ENCODE peak calls at places on chromosomes 3 and 15, in nine cellular contexts. One of them, this sample, is unnamed.

GRCh38 chr3:25420885-25421284 is 7.2 kb upstream of the RARB start:
- DNase-seq in suprapubic skin: no peak
- DNase-seq in prostate gland: no peak
- DNase-seq in uterus: no peak
- DNase-seq in Peyer's patch: no peak
- DNase-seq in heart left ventricle: no peak
- DNase-seq in HCT116: no peak
- DNase-seq in ovary: no peak
- DNase-seq in IMR-90: no peak
- DNase-seq in this sample: no peak

GRCh38 chr3:17424137-17424536 is 318.3 kb downstream of the TBC1D5 start:
- DNase-seq in suprapubic skin: no peak
- DNase-seq in prostate gland: no peak
- DNase-seq in uterus: no peak
- DNase-seq in Peyer's patch: no peak
- DNase-seq in heart left ventricle: peak
- DNase-seq in HCT116: no peak
- DNase-seq in ovary: no peak
- DNase-seq in IMR-90: peak
- DNase-seq in this sample: no peak

GRCh38 chr15:55942332-55942731 is 51.1 kb downstream of the NEDD4 start:
- DNase-seq in suprapubic skin: no peak
- DNase-seq in prostate gland: no peak
- DNase-seq in uterus: no peak
- DNase-seq in Peyer's patch: no peak
- DNase-seq in heart left ventricle: no peak
- DNase-seq in HCT116: no peak
- DNase-seq in ovary: no peak
- DNase-seq in IMR-90: no peak
- DNase-seq in this sample: no peak

GRCh38 chr3:101998256-101998926 is 149.1 kb downstream of the NFKBIZ start:
- DNase-seq in suprapubic skin: no peak
- DNase-seq in prostate gland: no peak
- DNase-seq in uterus: no peak
- DNase-seq in Peyer's patch: no peak
- DNase-seq in heart left ventricle: no peak
- DNase-seq in HCT116: no peak
- DNase-seq in ovary: no peak
- DNase-seq in IMR-90: no peak
- DNase-seq in this sample: no peak

GRCh38 chr15:81133782-81134461 is at the start of gene CFAP161:
- DNase-seq in suprapubic skin: peak
- DNase-seq in prostate gland: peak
- DNase-seq in uterus: peak
- DNase-seq in Peyer's patch: no peak
- DNase-seq in heart left ventricle: peak
- DNase-seq in HCT116: peak
- DNase-seq in ovary: peak
- DNase-seq in IMR-90: peak
- DNase-seq in this sample: peak

GRCh38 chr3:31699309-31699953 is 166.7 kb downstream of the STT3B start:
- DNase-seq in suprapubic skin: no peak
- DNase-seq in prostate gland: no peak
- DNase-seq in uterus: no peak
- DNase-seq in Peyer's patch: no peak
- DNase-seq in heart left ventricle: no peak
- DNase-seq in HCT116: no peak
- DNase-seq in ovary: no peak
- DNase-seq in IMR-90: no peak
- DNase-seq in this sample: no peak

GRCh38 chr3:132222868-132223538 is 94.2 kb upstream of the ACP3 start:
- DNase-seq in suprapubic skin: no peak
- DNase-seq in prostate gland: no peak
- DNase-seq in uterus: no peak
- DNase-seq in Peyer's patch: no peak
- DNase-seq in heart left ventricle: no peak
- DNase-seq in HCT116: no peak
- DNase-seq in ovary: no peak
- DNase-seq in IMR-90: no peak
- DNase-seq in this sample: no peak

GRCh38 chr15:98420837-98421236 is 227.5 kb upstream of the IGF1R start:
- DNase-seq in suprapubic skin: no peak
- DNase-seq in prostate gland: no peak
- DNase-seq in uterus: peak
- DNase-seq in Peyer's patch: no peak
- DNase-seq in heart left ventricle: no peak
- DNase-seq in HCT116: no peak
- DNase-seq in ovary: no peak
- DNase-seq in IMR-90: no peak
- DNase-seq in this sample: no peak

GRCh38 chr15:79290642-79291275 is 8.2 kb downstream of the ANKRD34C start:
- DNase-seq in suprapubic skin: no peak
- DNase-seq in prostate gland: no peak
- DNase-seq in uterus: no peak
- DNase-seq in Peyer's patch: no peak
- DNase-seq in heart left ventricle: no peak
- DNase-seq in HCT116: no peak
- DNase-seq in ovary: no peak
- DNase-seq in IMR-90: no peak
- DNase-seq in this sample: no peak

GRCh38 chr15:84648539-84648938 is 5.5 kb downstream of the WDR73 start:
- DNase-seq in suprapubic skin: no peak
- DNase-seq in prostate gland: no peak
- DNase-seq in uterus: no peak
- DNase-seq in Peyer's patch: no peak
- DNase-seq in heart left ventricle: peak
- DNase-seq in HCT116: no peak
- DNase-seq in ovary: no peak
- DNase-seq in IMR-90: no peak
- DNase-seq in this sample: no peak

GRCh38 chr3:88263417-88264116 is 113.8 kb downstream of the C3orf38 start:
- DNase-seq in suprapubic skin: no peak
- DNase-seq in prostate gland: no peak
- DNase-seq in uterus: no peak
- DNase-seq in Peyer's patch: no peak
- DNase-seq in heart left ventricle: no peak
- DNase-seq in HCT116: no peak
- DNase-seq in ovary: no peak
- DNase-seq in IMR-90: no peak
- DNase-seq in this sample: no peak

GRCh38 chr3:123768480-123769359 is 115.4 kb downstream of the MYLK start:
- DNase-seq in suprapubic skin: no peak
- DNase-seq in prostate gland: no peak
- DNase-seq in uterus: no peak
- DNase-seq in Peyer's patch: no peak
- DNase-seq in heart left ventricle: no peak
- DNase-seq in HCT116: no peak
- DNase-seq in ovary: no peak
- DNase-seq in IMR-90: no peak
- DNase-seq in this sample: no peak

GRCh38 chr15:59687831-59688230 is 1.3 kb downstream of the BNIP2 start:
- DNase-seq in suprapubic skin: no peak
- DNase-seq in prostate gland: no peak
- DNase-seq in uterus: no peak
- DNase-seq in Peyer's patch: no peak
- DNase-seq in heart left ventricle: no peak
- DNase-seq in HCT116: no peak
- DNase-seq in ovary: no peak
- DNase-seq in IMR-90: peak
- DNase-seq in this sample: no peak

GRCh38 chr3:15081960-15082664 is 16.8 kb downstream of the RBSN start:
- DNase-seq in suprapubic skin: no peak
- DNase-seq in prostate gland: no peak
- DNase-seq in uterus: no peak
- DNase-seq in Peyer's patch: no peak
- DNase-seq in heart left ventricle: no peak
- DNase-seq in HCT116: no peak
- DNase-seq in ovary: no peak
- DNase-seq in IMR-90: peak
- DNase-seq in this sample: no peak

GRCh38 chr15:98649621-98649995 is 1.3 kb downstream of the IGF1R start:
- DNase-seq in suprapubic skin: no peak
- DNase-seq in prostate gland: no peak
- DNase-seq in uterus: peak
- DNase-seq in Peyer's patch: no peak
- DNase-seq in heart left ventricle: peak
- DNase-seq in HCT116: no peak
- DNase-seq in ovary: peak
- DNase-seq in IMR-90: no peak
- DNase-seq in this sample: peak

GRCh38 chr15:64460737-64461576 is 579 bp downstream of the ZNF609 start:
- DNase-seq in suprapubic skin: no peak
- DNase-seq in prostate gland: peak
- DNase-seq in uterus: peak
- DNase-seq in Peyer's patch: peak
- DNase-seq in heart left ventricle: peak
- DNase-seq in HCT116: peak
- DNase-seq in ovary: peak
- DNase-seq in IMR-90: peak
- DNase-seq in this sample: peak
- TF ChIP-seq POLR2A in suprapubic skin: peak
- TF ChIP-seq POLR2A in prostate gland: peak
- TF ChIP-seq POLR2A in uterus: peak
- TF ChIP-seq POLR2A in Peyer's patch: peak
- TF ChIP-seq POLR2A in heart left ventricle: no peak
- TF ChIP-seq POLR2A in HCT116: no peak
- TF ChIP-seq POLR2A in ovary: peak
- TF ChIP-seq POLR2A in IMR-90: no peak
- TF ChIP-seq POLR2A in this sample: no peak

GRCh38 chr3:124780767-124781485 is 50.7 kb downstream of the UMPS start:
- DNase-seq in suprapubic skin: peak
- DNase-seq in prostate gland: peak
- DNase-seq in uterus: peak
- DNase-seq in Peyer's patch: no peak
- DNase-seq in heart left ventricle: peak
- DNase-seq in HCT116: no peak
- DNase-seq in ovary: peak
- DNase-seq in IMR-90: peak
- DNase-seq in this sample: peak
- H3K4me3 ChIP-seq in suprapubic skin: no peak
- H3K4me3 ChIP-seq in prostate gland: no peak
- H3K4me3 ChIP-seq in uterus: no peak
- H3K4me3 ChIP-seq in Peyer's patch: no peak
- H3K4me3 ChIP-seq in heart left ventricle: peak
- H3K4me3 ChIP-seq in HCT116: no peak
- H3K4me3 ChIP-seq in ovary: no peak
- H3K4me3 ChIP-seq in IMR-90: no peak
- H3K4me3 ChIP-seq in this sample: no peak

GRCh38 chr3:134777341-134777740 is 17.7 kb upstream of the EPHB1 start:
- DNase-seq in suprapubic skin: no peak
- DNase-seq in prostate gland: no peak
- DNase-seq in uterus: no peak
- DNase-seq in Peyer's patch: no peak
- DNase-seq in heart left ventricle: no peak
- DNase-seq in HCT116: no peak
- DNase-seq in ovary: no peak
- DNase-seq in IMR-90: no peak
- DNase-seq in this sample: no peak

GRCh38 chr3:134771962-134772361 is 23.1 kb upstream of the EPHB1 start:
- DNase-seq in suprapubic skin: no peak
- DNase-seq in prostate gland: no peak
- DNase-seq in uterus: no peak
- DNase-seq in Peyer's patch: no peak
- DNase-seq in heart left ventricle: no peak
- DNase-seq in HCT116: no peak
- DNase-seq in ovary: no peak
- DNase-seq in IMR-90: no peak
- DNase-seq in this sample: no peak

GRCh38 chr3:134775831-134776230 is 19.2 kb upstream of the EPHB1 start:
- DNase-seq in suprapubic skin: no peak
- DNase-seq in prostate gland: no peak
- DNase-seq in uterus: no peak
- DNase-seq in Peyer's patch: no peak
- DNase-seq in heart left ventricle: no peak
- DNase-seq in HCT116: no peak
- DNase-seq in ovary: no peak
- DNase-seq in IMR-90: no peak
- DNase-seq in this sample: no peak

GRCh38 chr3:134772591-134772990 is 22.5 kb upstream of the EPHB1 start:
- DNase-seq in suprapubic skin: no peak
- DNase-seq in prostate gland: no peak
- DNase-seq in uterus: no peak
- DNase-seq in Peyer's patch: no peak
- DNase-seq in heart left ventricle: no peak
- DNase-seq in HCT116: no peak
- DNase-seq in ovary: no peak
- DNase-seq in IMR-90: no peak
- DNase-seq in this sample: no peak

DNA sequence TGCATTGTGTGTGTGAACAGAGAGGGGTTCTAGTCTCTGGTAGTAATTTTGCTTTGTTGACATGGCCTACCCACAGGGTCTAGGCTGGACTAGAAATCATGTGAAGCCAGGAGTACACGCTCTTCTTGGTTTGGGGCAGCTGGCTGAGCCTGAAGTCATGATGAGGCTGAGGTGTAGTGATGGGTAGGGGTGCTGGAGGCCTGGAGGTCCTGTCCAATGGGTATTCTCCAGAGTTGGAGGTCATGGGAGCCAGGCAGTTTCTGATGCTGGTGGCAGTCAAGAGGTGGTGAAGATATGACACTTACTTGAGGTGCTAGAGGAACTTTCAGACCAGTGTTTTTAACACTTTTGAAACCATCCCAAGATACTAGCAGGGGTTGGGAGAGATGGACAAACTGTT is 18.5 kb upstream of the EPHB1 start:
- DNase-seq in suprapubic skin: no peak
- DNase-seq in prostate gland: no peak
- DNase-seq in uterus: no peak
- DNase-seq in Peyer's patch: no peak
- DNase-seq in heart left ventricle: no peak
- DNase-seq in HCT116: no peak
- DNase-seq in ovary: no peak
- DNase-seq in IMR-90: no peak
- DNase-seq in this sample: no peak
- TF ChIP-seq CTCF in suprapubic skin: no peak
- TF ChIP-seq CTCF in prostate gland: no peak
- TF ChIP-seq CTCF in uterus: no peak
- TF ChIP-seq CTCF in Peyer's patch: no peak
- TF ChIP-seq CTCF in heart left ventricle: no peak
- TF ChIP-seq CTCF in HCT116: no peak
- TF ChIP-seq CTCF in ovary: no peak
- TF ChIP-seq CTCF in IMR-90: no peak
- TF ChIP-seq CTCF in this sample: no peak

DNA sequence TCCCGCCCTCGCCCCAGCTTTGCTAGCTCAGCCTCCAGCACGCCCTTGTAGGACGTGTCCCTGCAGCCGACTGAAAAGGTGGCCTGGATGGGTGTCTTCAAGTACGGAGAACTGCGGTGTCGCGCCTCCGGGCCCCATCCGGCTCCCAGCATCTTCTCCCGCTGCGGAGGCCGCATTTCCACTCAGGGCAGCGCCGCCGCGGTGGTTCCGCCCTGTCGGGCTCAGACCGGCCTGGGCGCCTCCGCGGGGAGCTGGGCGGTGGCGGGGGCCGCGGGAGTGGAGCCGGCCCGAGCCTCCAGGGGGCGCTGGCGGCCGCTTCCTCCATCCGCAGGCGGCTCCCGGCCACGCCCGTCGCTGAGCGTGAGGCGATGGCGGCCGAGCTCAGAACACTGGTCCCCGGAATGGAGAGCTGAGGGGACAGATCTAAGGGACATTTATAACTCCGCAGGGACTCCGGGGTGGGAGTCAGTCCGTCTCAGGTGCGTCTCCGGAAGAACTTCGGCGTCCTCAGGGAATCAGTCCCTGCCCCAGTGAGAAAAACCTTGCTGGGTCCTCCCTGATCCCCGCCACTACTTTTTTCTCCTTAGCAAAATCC is 13.6 kb upstream of the SMCO1 start:
- DNase-seq in suprapubic skin: no peak
- DNase-seq in prostate gland: peak
- DNase-seq in uterus: peak
- DNase-seq in Peyer's patch: peak
- DNase-seq in heart left ventricle: peak
- DNase-seq in HCT116: peak
- DNase-seq in ovary: peak
- DNase-seq in IMR-90: peak
- DNase-seq in this sample: peak
- TF ChIP-seq POLR2A in suprapubic skin: no peak
- TF ChIP-seq POLR2A in prostate gland: no peak
- TF ChIP-seq POLR2A in uterus: no peak
- TF ChIP-seq POLR2A in Peyer's patch: no peak
- TF ChIP-seq POLR2A in heart left ventricle: no peak
- TF ChIP-seq POLR2A in HCT116: peak
- TF ChIP-seq POLR2A in ovary: no peak
- TF ChIP-seq POLR2A in IMR-90: no peak
- TF ChIP-seq POLR2A in this sample: no peak